ENCODE peak calls at places on chromosomes 1 and 21, in four cellular contexts. A is psoas muscle, E is mesenchymal stem cell, P is colonic mucosa. H is an unnamed sample. For H3K4me1, the result is how much of the 10 kb centered on the place peaks cover.

GRCh38 chr1:204842892-204843291 is 27.8 kb upstream of the NFASC start:
- DNase-seq in A (no peak), E (no peak), P (peak), H (no peak)

GRCh38 chr1:201758508-201759050 is 70.4 kb upstream of the IPO9 start:
- DNase-seq in A (no peak), E (no peak), P (no peak), H (no peak)

GRCh38 chr1:21490774-21491482 is 18.3 kb upstream of the ALPL start:
- DNase-seq in E (peak), A (no peak), P (peak), H (no peak)

GRCh38 chr1:38334930-38335592 is 288.5 kb upstream of the POU3F1 start:
- DNase-seq in E (no peak), A (no peak), P (no peak), H (no peak)

GRCh38 chr1:145960468-145961108 is 2.8 kb upstream of the LIX1L start:
- DNase-seq in E (peak), P (peak), A (peak), H (peak)

GRCh38 chr1:19083081-19083480 is 126.6 kb upstream of the IFFO2 start:
- DNase-seq in E (no peak), A (no peak), P (no peak), H (no peak)

GRCh38 chr1:27298632-27299384 is 23.2 kb upstream of the TMEM222 start:
- DNase-seq in A (no peak), E (no peak), P (no peak), H (no peak)

GRCh38 chr1:2298685-2299673 is 70.9 kb downstream of the SKI start:
- DNase-seq in A (no peak), E (no peak), P (no peak), H (peak)

GRCh38 chr1:106746448-106747085 is 309.9 kb upstream of the PRMT6 start:
- DNase-seq in P (no peak), A (no peak), E (no peak), H (no peak)

GRCh38 chr21:41321211-41321907 is 4.8 kb downstream of the FAM3B start:
- DNase-seq in P (no peak), A (no peak), E (no peak), H (peak)

GRCh38 chr1:28510350-28511223 is 4.7 kb downstream of the RCC1 start:
- DNase-seq in A (no peak), E (peak), P (no peak), H (no peak)

GRCh38 chr1:221165331-221166161 is 286.3 kb downstream of the HLX start:
- DNase-seq in E (peak), A (no peak), P (no peak), H (no peak)

GRCh38 chr1:57422271-57423134 is 1.4 kb downstream of the DAB1 start:
- DNase-seq in P (no peak), A (no peak), E (peak), H (peak)

GRCh38 chr1:2988256-2988655 is 33.0 kb upstream of the ACTRT2 start:
- DNase-seq in A (no peak), P (no peak), E (no peak), H (no peak)

GRCh38 chr21:14273736-14274538 is 58.0 kb downstream of the RBM11 start:
- DNase-seq in P (peak), A (peak), E (no peak), H (peak)

GRCh38 chr1:203091761-203092330 is 6.0 kb upstream of the MYOG start:
- DNase-seq in A (no peak), P (no peak), E (no peak), H (no peak)

GRCh38 chr1:221912230-221912629 is 170.3 kb upstream of the DUSP10 start:
- DNase-seq in P (no peak), A (no peak), E (no peak), H (no peak)

GRCh38 chr1:36457691-36458090 is 6.5 kb downstream of the MRPS15 start:
- DNase-seq in P (no peak), E (peak), A (no peak), H (no peak)

GRCh38 chr1:229717774-229718173 is 91.7 kb downstream of the URB2 start:
- DNase-seq in E (no peak), P (no peak), A (no peak), H (no peak)

GRCh38 chr1:21942464-21942863 is 5.4 kb upstream of the HSPG2 start:
- DNase-seq in A (no peak), E (no peak), P (no peak), H (no peak)

GRCh38 chr1:66831529-66832239 is 30.6 kb upstream of the INSL5 start:
- DNase-seq in E (no peak), P (no peak), A (no peak), H (no peak)

GRCh38 chr1:205954819-205955404 is 11.7 kb upstream of the SLC26A9 start:
- DNase-seq in E (no peak), P (no peak), A (no peak), H (no peak)

GRCh38 chr21:28018741-28019669 is 973.7 kb downstream of the LTN1 start:
- DNase-seq in E (no peak), P (no peak), A (peak), H (peak)

GRCh38 chr1:216903389-216903754 is 180.1 kb upstream of the ESRRG start:
- DNase-seq in P (no peak), E (peak), A (no peak), H (no peak)

GRCh38 chr21:31873696-31874599 is 1.1 kb downstream of the HUNK start:
- DNase-seq in E (peak), P (peak), A (peak), H (peak)

GRCh38 chr1:230827081-230827681 is 41.1 kb downstream of the C1orf198 start:
- DNase-seq in A (no peak), P (no peak), E (no peak), H (no peak)

GRCh38 chr1:167791281-167792209 is 69.8 kb downstream of the MPZL1 start:
- DNase-seq in P (peak), E (peak), A (peak), H (no peak)

GRCh38 chr1:53145942-53146708 is 3.7 kb upstream of the SLC1A7 start:
- DNase-seq in P (peak), E (peak), A (peak), H (peak)

GRCh38 chr1:115833806-115834205 is 7.1 kb downstream of the NHLH2 start:
- DNase-seq in E (no peak), A (no peak), P (no peak), H (no peak)

GRCh38 chr1:200260587-200261335 is 149.1 kb downstream of the ZNF281 start:
- DNase-seq in E (no peak), P (no peak), A (no peak), H (no peak)

GRCh38 chr1:155892801-155893200 is 18.3 kb downstream of the RIT1 start:
- DNase-seq in A (no peak), E (peak), P (no peak), H (no peak)

GRCh38 chr1:203914292-203914691 is 52.9 kb downstream of the SNRPE start:
- DNase-seq in A (no peak), P (no peak), E (peak), H (no peak)

GRCh38 chr1:78603206-78603605 is 17.0 kb upstream of the IFI44L start:
- DNase-seq in P (no peak), A (no peak), E (no peak), H (no peak)

GRCh38 chr21:34115160-34115559 is 41.8 kb downstream of the MRPS6 start:
- DNase-seq in A (no peak), E (no peak), P (no peak), H (no peak)
- H3K4me1 ChIP-seq in A (under half), E (under half), P (under half), H (under half)

DNA sequence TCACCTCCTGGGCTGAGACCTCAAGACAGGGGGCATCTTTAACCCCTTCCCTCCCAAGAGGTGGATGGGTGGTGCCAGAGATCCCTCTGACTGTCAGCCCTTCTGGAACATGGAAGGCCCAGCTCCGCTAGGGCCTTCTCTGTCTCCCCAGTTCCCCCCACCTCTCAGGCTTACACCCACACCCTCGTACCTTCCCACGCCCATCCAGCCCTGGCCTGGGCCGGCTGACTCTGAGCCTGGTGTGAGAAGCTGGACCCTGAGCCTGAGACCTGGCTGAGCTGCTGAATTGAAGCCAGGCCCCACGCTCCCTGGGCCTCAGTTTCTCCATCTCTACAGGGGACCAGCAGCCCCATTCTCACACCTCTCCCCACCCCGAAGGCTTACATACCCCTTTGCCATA is 5.4 kb downstream of the EPHA2 start:
- DNase-seq in P (no peak), A (no peak), E (no peak), H (no peak)
- H3K4me1 ChIP-seq in P (under half), A (under half), E (half or more), H (half or more)

GRCh38 chr1:172356620-172357019 is 63.9 kb upstream of the C1orf105 start:
- DNase-seq in A (no peak), P (peak), E (peak), H (no peak)

GRCh38 chr1:172351347-172351746 is 69.1 kb upstream of the C1orf105 start:
- DNase-seq in P (no peak), A (no peak), E (peak), H (no peak)

GRCh38 chr1:172351761-172352161 is 68.7 kb upstream of the C1orf105 start:
- DNase-seq in E (peak), A (no peak), P (no peak), H (no peak)

GRCh38 chr1:172352435-172352834 is 68.0 kb upstream of the C1orf105 start:
- DNase-seq in A (no peak), P (no peak), E (peak), H (no peak)

GRCh38 chr1:172354291-172354940 is 66.1 kb upstream of the C1orf105 start:
- DNase-seq in A (no peak), E (no peak), P (no peak), H (no peak)
- H3K4me1 ChIP-seq in A (under half), E (under half), P (under half), H (under half)

GRCh38 chr1:93694833-93695232 is 13.2 kb upstream of the BCAR3 start:
- DNase-seq in P (no peak), A (no peak), E (no peak), H (no peak)
- H3K4me1 ChIP-seq in P (under half), A (under half), E (under half), H (under half)

GRCh38 chr1:91700771-91701493 is 185.0 kb downstream of the TGFBR3 start:
- DNase-seq in P (no peak), E (no peak), A (no peak), H (no peak)
- H3K4me1 ChIP-seq in P (under half), E (under half), A (under half), H (under half)

H was measured in upper lobe of left lung.